ENCODE peak calls at places on chromosomes 7 and 10, in nine cellular contexts. H is Ammon's horn; K is naive thymus-derived CD8-positive, alpha-beta T cell; F is renal cortical epithelial cell; O is activated effector memory CD4-positive, alpha-beta T cell treated with Interleukin-2 at 50 U/mL for 16 hours; Y is NAMALWA; L is PC-9; D is cardiac muscle cell; G is midbrain. I is an unnamed sample.

GRCh38 chr10:97850446-97850845 is 803 bp downstream of the GOLGA7B start:
- DNase-seq in F (no peak), H (peak), O (no peak), L (no peak), Y (no peak), G (no peak), K (peak), D (peak), I (no peak)

GRCh38 chr7:34497153-34497777 is 160.8 kb upstream of the NPSR1 start:
- DNase-seq in D (no peak), H (no peak), G (no peak), Y (peak), L (no peak), K (no peak), F (no peak), O (no peak), I (peak)

GRCh38 chr7:7851381-7851780 is 117.2 kb upstream of the GLCCI1 start:
- DNase-seq in Y (no peak), F (peak), O (no peak), G (no peak), H (no peak), K (no peak), L (no peak), D (peak), I (no peak)

GRCh38 chr10:83991986-83992753 is 147.1 kb upstream of the GHITM start:
- DNase-seq in H (no peak), K (no peak), D (peak), L (no peak), Y (peak), G (no peak), O (no peak), F (peak), I (peak)

GRCh38 chr10:130749911-130750310 is 561.6 kb downstream of the TCERG1L start:
- DNase-seq in L (no peak), F (no peak), H (no peak), D (no peak), O (no peak), G (no peak), K (no peak), Y (no peak), I (peak)

GRCh38 chr7:23343806-23344500 is 44.8 kb downstream of the MALSU1 start:
- DNase-seq in O (no peak), D (no peak), L (no peak), H (no peak), F (peak), G (no peak), Y (no peak), K (no peak), I (no peak)

GRCh38 chr10:130028465-130028819 is 64.4 kb upstream of the EBF3 start:
- DNase-seq in O (no peak), H (no peak), Y (no peak), K (no peak), G (no peak), F (no peak), L (no peak), D (no peak), I (no peak)

GRCh38 chr7:50182734-50183133 is 89.7 kb upstream of the ZPBP start:
- DNase-seq in O (no peak), D (no peak), K (no peak), L (no peak), F (no peak), G (peak), Y (no peak), H (peak), I (no peak)

GRCh38 chr7:98021588-98022351 is 31.8 kb upstream of the OCM2 start:
- DNase-seq in Y (peak), D (peak), O (peak), L (peak), H (peak), G (peak), F (peak), K (peak), I (peak)

GRCh38 chr7:519974-520458 is 370 bp upstream of the PDGFA start:
- DNase-seq in F (no peak), G (peak), K (no peak), D (peak), L (peak), O (no peak), H (peak), Y (no peak), I (peak)

GRCh38 chr10:42989481-42989921 is 87.4 kb upstream of the RET start:
- DNase-seq in Y (no peak), H (no peak), G (no peak), D (no peak), F (no peak), O (no peak), L (no peak), K (no peak), I (no peak)

GRCh38 chr7:151088856-151089699 is 2.8 kb downstream of the AGAP3 start:
- DNase-seq in D (peak), O (no peak), Y (no peak), L (no peak), H (peak), F (peak), G (peak), K (peak), I (no peak)

GRCh38 chr7:1681581-1681980 is 11.5 kb downstream of the ELFN1 start:
- DNase-seq in K (no peak), Y (peak), G (no peak), H (no peak), L (no peak), F (no peak), D (no peak), O (no peak), I (no peak)

GRCh38 chr10:58982470-58983239 is 193.8 kb upstream of the PHYHIPL start:
- DNase-seq in L (no peak), G (no peak), K (no peak), D (no peak), O (no peak), H (no peak), Y (no peak), F (no peak), I (no peak)

GRCh38 chr7:39565538-39565937 is 666 bp upstream of the YAE1 start:
- DNase-seq in K (no peak), G (no peak), Y (no peak), O (no peak), F (no peak), H (no peak), D (no peak), L (no peak), I (no peak)

GRCh38 chr7:24715171-24715570 is 42.1 kb downstream of the GSDME start:
- DNase-seq in H (no peak), O (no peak), D (no peak), F (no peak), G (no peak), L (no peak), Y (peak), K (no peak), I (no peak)

GRCh38 chr7:19110026-19110777 is 7.2 kb downstream of the TWIST1 start:
- DNase-seq in Y (no peak), H (no peak), K (no peak), D (no peak), L (no peak), G (no peak), O (no peak), F (no peak), I (no peak)

GRCh38 chr10:73647211-73647874 is 6.1 kb upstream of the MYOZ1 start:
- DNase-seq in G (peak), O (no peak), Y (no peak), F (no peak), H (peak), K (peak), L (peak), D (peak), I (peak)

GRCh38 chr10:63320683-63321082 is 145.1 kb downstream of the JMJD1C start:
- DNase-seq in G (no peak), K (no peak), O (no peak), F (no peak), H (no peak), Y (no peak), L (no peak), D (no peak), I (no peak)

GRCh38 chr7:20998309-20998708 is 211.6 kb upstream of the SP8 start:
- DNase-seq in F (peak), G (no peak), L (no peak), O (no peak), D (no peak), Y (no peak), H (no peak), K (no peak), I (no peak)

GRCh38 chr7:92731327-92732063 is 104.9 kb downstream of the CDK6 start:
- DNase-seq in F (peak), L (no peak), D (peak), Y (peak), G (no peak), H (no peak), O (no peak), K (no peak), I (no peak)

GRCh38 chr7:45563401-45563800 is 10.8 kb upstream of the ADCY1 start:
- DNase-seq in F (no peak), L (no peak), Y (no peak), G (no peak), D (no peak), H (no peak), K (no peak), O (no peak), I (no peak)

GRCh38 chr7:23530355-23530754 is 1.4 kb downstream of the TRA2A start:
- DNase-seq in L (peak), G (peak), D (peak), O (no peak), K (peak), F (peak), Y (peak), H (peak), I (no peak)

GRCh38 chr7:131011976-131012375 is 278.0 kb upstream of the KLF14 start:
- DNase-seq in F (peak), O (no peak), L (peak), D (peak), H (no peak), Y (no peak), G (no peak), K (no peak), I (no peak)

GRCh38 chr10:13890617-13891541 is 304.1 kb downstream of the PRPF18 start:
- DNase-seq in G (peak), O (no peak), H (peak), D (peak), L (no peak), K (no peak), Y (no peak), F (no peak), I (peak)

GRCh38 chr7:156504006-156504405 is 136.6 kb upstream of the RNF32 start:
- DNase-seq in G (no peak), O (no peak), L (no peak), F (no peak), H (no peak), D (no peak), K (no peak), Y (no peak), I (no peak)

GRCh38 chr7:155380221-155380861 is 77.6 kb upstream of the EN2 start:
- DNase-seq in G (peak), K (peak), L (peak), D (peak), O (peak), F (peak), H (peak), Y (peak), I (peak)

GRCh38 chr10:90319188-90319914 is 538.5 kb downstream of the HTR7 start:
- DNase-seq in H (peak), Y (no peak), L (peak), D (peak), G (no peak), K (no peak), F (peak), O (no peak), I (peak)

GRCh38 chr7:42745357-42746022 is 166.4 kb downstream of the C7orf25 start:
- DNase-seq in L (peak), Y (peak), D (peak), F (peak), O (no peak), G (no peak), H (no peak), K (no peak), I (peak)

GRCh38 chr7:100568936-100569844 is 4.5 kb downstream of the SAP25 start:
- DNase-seq in H (peak), D (peak), L (no peak), F (no peak), K (peak), O (peak), Y (peak), G (peak), I (peak)

GRCh38 chr7:133698127-133698526 is 429.0 kb upstream of the LRGUK start:
- DNase-seq in G (no peak), L (no peak), K (no peak), D (no peak), Y (no peak), O (no peak), F (no peak), H (no peak), I (no peak)

GRCh38 chr10:91206837-91207474 is 13.5 kb upstream of the PCGF5 start:
- DNase-seq in D (no peak), K (no peak), F (no peak), Y (no peak), O (no peak), L (no peak), H (no peak), G (no peak), I (no peak)

GRCh38 chr10:86260564-86260963 is 106.0 kb downstream of the GRID1 start:
- DNase-seq in K (no peak), H (no peak), D (no peak), Y (no peak), G (no peak), F (no peak), O (no peak), L (no peak), I (peak)

GRCh38 chr10:133100706-133101463 is 13.2 kb downstream of the ADGRA1 start:
- DNase-seq in O (no peak), G (no peak), F (no peak), Y (peak), K (no peak), D (no peak), L (peak), H (no peak), I (peak)

GRCh38 chr10:68598978-68599753 is 39.0 kb downstream of the TET1 start:
- DNase-seq in H (peak), Y (no peak), K (no peak), D (peak), G (no peak), O (no peak), F (peak), L (peak), I (peak)

I was measured in H9.